ENCODE peak calls at places on chromosomes 1 and 21, in eight cellular contexts. D is activated naive CD8-positive, alpha-beta T cell treated with anti-CD3 and anti-CD28 coated beads, Interleukin-2, amount 10 ng/mL, durations not matched to agents 7 days and 5 days; X is AG04450; B is hepatocyte; C is stimulated activated CD4-positive, alpha-beta T cell treated with anti-CD3 and anti-CD28 coated beads, Interleukin-12 subunit alpha, Interleukin-12 subunit beta, amount 100 ng/mL, for 4 hours; P is T-helper 1 cell; G is glutamatergic neuron; I is Calu3. F is an unnamed sample.

GRCh38 chr1:97364086-97364485 is 556.7 kb downstream of the DPYD start:
- DNase-seq in D (no peak), X (no peak), B (no peak), C (no peak), P (no peak), G (no peak), I (no peak), F (peak; percentile 53)

GRCh38 chr1:245298781-245299180 is 144.0 kb downstream of the KIF26B start:
- DNase-seq in D (no peak), X (peak; percentile 15), B (no peak), C (no peak), P (no peak), G (no peak), I (peak; percentile 8), F (peak; percentile 85)

GRCh38 chr1:77341195-77341594 is 59.4 kb downstream of the AK5 start:
- DNase-seq in D (no peak), X (no peak), B (no peak), C (no peak), P (no peak), G (no peak), I (no peak), F (no peak)

GRCh38 chr1:84847253-84848247 is 45.5 kb downstream of the LPAR3 start:
- DNase-seq in D (no peak), X (peak; percentile 89), B (peak; percentile 85), C (no peak), P (no peak), G (no peak), I (peak; percentile 91), F (peak; percentile 86)

GRCh38 chr1:173202430-173203145 is 4.5 kb downstream of the TNFSF4 start:
- DNase-seq in D (no peak), X (peak; percentile 74), B (peak; percentile 75), C (no peak), P (no peak), G (no peak), I (peak; percentile 61), F (peak; percentile 63)

GRCh38 chr1:63968663-63969460 is 195.0 kb downstream of the ROR1 start:
- DNase-seq in D (no peak), X (no peak), B (no peak), C (no peak), P (no peak), G (no peak), I (no peak), F (peak; percentile 44)

GRCh38 chr1:3904843-3905185 is 4.7 kb upstream of the C1orf174 start:
- DNase-seq in D (no peak), X (no peak), B (no peak), C (no peak), P (no peak), G (no peak), I (no peak), F (no peak)

GRCh38 chr21:38806153-38806941 is 618 bp downstream of the ETS2 start:
- DNase-seq in D (peak; percentile 69), X (no peak), B (no peak), C (peak; percentile 24), P (no peak), G (peak; percentile 73), I (no peak), F (peak; percentile 54)

GRCh38 chr1:204149635-204150565 is 1.9 kb downstream of the ETNK2 start:
- DNase-seq in D (no peak), X (no peak), B (no peak), C (no peak), P (no peak), G (no peak), I (no peak), F (no peak)